ENCODE peak calls at places on chromosome 14, in four cellular contexts. One of them, this sample, is unnamed.

GRCh38 chr14:50943261-50943942 is 881 bp downstream of the PYGL start:
- DNase-seq in fibroblast of pulmonary artery: peak; percentile 72
- DNase-seq in adrenal gland: peak; percentile 44
- DNase-seq in breast epithelium: no peak
- DNase-seq in this sample: peak; percentile 53

GRCh38 chr14:24255931-24256696 is 6.9 kb downstream of the TGM1 start:
- DNase-seq in breast epithelium: no peak
- DNase-seq in fibroblast of pulmonary artery: no peak
- DNase-seq in adrenal gland: no peak
- DNase-seq in this sample: no peak

GRCh38 chr14:77086017-77086727 is 11.9 kb upstream of the CIPC start:
- DNase-seq in breast epithelium: no peak
- DNase-seq in fibroblast of pulmonary artery: peak; percentile 66
- DNase-seq in adrenal gland: no peak
- DNase-seq in this sample: peak; percentile 71

GRCh38 chr14:71694888-71695505 is 237.2 kb upstream of the RGS6 start:
- DNase-seq in breast epithelium: no peak
- DNase-seq in fibroblast of pulmonary artery: no peak
- DNase-seq in adrenal gland: no peak
- DNase-seq in this sample: no peak

GRCh38 chr14:99853206-99853605 is 60.0 kb downstream of the EML1 start:
- DNase-seq in fibroblast of pulmonary artery: no peak
- DNase-seq in breast epithelium: no peak
- DNase-seq in adrenal gland: peak; percentile 20
- DNase-seq in this sample: no peak

GRCh38 chr14:71244341-71244740 is 337.1 kb downstream of the PCNX1 start:
- DNase-seq in adrenal gland: no peak
- DNase-seq in breast epithelium: no peak
- DNase-seq in fibroblast of pulmonary artery: peak; percentile 71
- DNase-seq in this sample: no peak

GRCh38 chr14:104977008-104977680 is 1.0 kb downstream of the AHNAK2 start:
- DNase-seq in fibroblast of pulmonary artery: no peak
- DNase-seq in breast epithelium: no peak
- DNase-seq in adrenal gland: no peak
- DNase-seq in this sample: no peak

GRCh38 chr14:47919994-47920393 is 244.6 kb upstream of the MDGA2 start:
- DNase-seq in fibroblast of pulmonary artery: no peak
- DNase-seq in adrenal gland: no peak
- DNase-seq in breast epithelium: no peak
- DNase-seq in this sample: no peak

GRCh38 chr14:35406811-35407630 is 2.5 kb upstream of the NFKBIA start:
- DNase-seq in breast epithelium: no peak
- DNase-seq in fibroblast of pulmonary artery: peak; percentile 80
- DNase-seq in adrenal gland: peak; percentile 44
- DNase-seq in this sample: peak; percentile 88

GRCh38 chr14:91286530-91286937 is 42.0 kb upstream of the GPR68 start:
- DNase-seq in adrenal gland: peak; percentile 74
- DNase-seq in breast epithelium: peak; percentile 75
- DNase-seq in fibroblast of pulmonary artery: peak; percentile 79
- DNase-seq in this sample: peak; percentile 74

GRCh38 chr14:78162202-78162601 is 8.0 kb upstream of the NRXN3 start:
- DNase-seq in fibroblast of pulmonary artery: no peak
- DNase-seq in adrenal gland: no peak
- DNase-seq in breast epithelium: no peak
- DNase-seq in this sample: no peak

GRCh38 chr14:95290021-95290420 is 29.7 kb downstream of the CLMN start:
- DNase-seq in fibroblast of pulmonary artery: no peak
- DNase-seq in adrenal gland: no peak
- DNase-seq in breast epithelium: no peak
- DNase-seq in this sample: no peak

GRCh38 chr14:38662781-38663180 is 406.9 kb upstream of the CLEC14A start:
- DNase-seq in breast epithelium: no peak
- DNase-seq in fibroblast of pulmonary artery: no peak
- DNase-seq in adrenal gland: no peak
- DNase-seq in this sample: no peak

GRCh38 chr14:34113051-34113511 is 162.2 kb upstream of the EGLN3 start:
- DNase-seq in breast epithelium: no peak
- DNase-seq in fibroblast of pulmonary artery: peak; percentile 25
- DNase-seq in adrenal gland: no peak
- DNase-seq in this sample: peak; percentile 92

GRCh38 chr14:101228949-101229541 is 325.5 kb upstream of the RTL1 start:
- DNase-seq in fibroblast of pulmonary artery: no peak
- DNase-seq in adrenal gland: no peak
- DNase-seq in breast epithelium: no peak
- DNase-seq in this sample: no peak

GRCh38 chr14:36591482-36591881 is 9.1 kb upstream of the NKX2-8 start:
- DNase-seq in breast epithelium: no peak
- DNase-seq in adrenal gland: no peak
- DNase-seq in fibroblast of pulmonary artery: no peak
- DNase-seq in this sample: peak; percentile 8

GRCh38 chr14:62179367-62180018 is 417.3 kb downstream of the SNAPC1 start:
- DNase-seq in fibroblast of pulmonary artery: peak; percentile 94
- DNase-seq in breast epithelium: no peak
- DNase-seq in adrenal gland: peak; percentile 67
- DNase-seq in this sample: peak; percentile 88

GRCh38 chr14:104925941-104926609 is 1.4 kb downstream of the PLD4 start:
- DNase-seq in adrenal gland: no peak
- DNase-seq in fibroblast of pulmonary artery: no peak
- DNase-seq in breast epithelium: no peak
- DNase-seq in this sample: no peak

GRCh38 chr14:70663707-70664179 is 22.0 kb downstream of the TTC9 start:
- DNase-seq in adrenal gland: no peak
- DNase-seq in fibroblast of pulmonary artery: no peak
- DNase-seq in breast epithelium: no peak
- DNase-seq in this sample: no peak

GRCh38 chr14:39182770-39183684 is 8.0 kb downstream of the PNN start:
- DNase-seq in breast epithelium: no peak
- DNase-seq in fibroblast of pulmonary artery: no peak
- DNase-seq in adrenal gland: no peak
- DNase-seq in this sample: no peak

GRCh38 chr14:101372894-101373640 is 188.2 kb upstream of the DIO3 start:
- DNase-seq in fibroblast of pulmonary artery: no peak
- DNase-seq in breast epithelium: no peak
- DNase-seq in adrenal gland: no peak
- DNase-seq in this sample: no peak

GRCh38 chr14:41521891-41522290 is 84.8 kb upstream of the LRFN5 start:
- DNase-seq in breast epithelium: no peak
- DNase-seq in fibroblast of pulmonary artery: no peak
- DNase-seq in adrenal gland: no peak
- DNase-seq in this sample: no peak

GRCh38 chr14:55620277-55620676 is 40.3 kb downstream of the KTN1 start:
- DNase-seq in breast epithelium: no peak
- DNase-seq in adrenal gland: no peak
- DNase-seq in fibroblast of pulmonary artery: no peak
- DNase-seq in this sample: no peak

GRCh38 chr14:34172477-34173368 is 221.8 kb upstream of the EGLN3 start:
- DNase-seq in adrenal gland: no peak
- DNase-seq in breast epithelium: no peak
- DNase-seq in fibroblast of pulmonary artery: no peak
- DNase-seq in this sample: no peak

GRCh38 chr14:78902010-78902623 is 731.9 kb downstream of the NRXN3 start:
- DNase-seq in adrenal gland: peak; percentile 44
- DNase-seq in breast epithelium: no peak
- DNase-seq in fibroblast of pulmonary artery: peak; percentile 58
- DNase-seq in this sample: peak; percentile 56

GRCh38 chr14:70170976-70171375 is 17.8 kb downstream of the SLC8A3 start:
- DNase-seq in breast epithelium: no peak
- DNase-seq in fibroblast of pulmonary artery: no peak
- DNase-seq in adrenal gland: no peak
- DNase-seq in this sample: no peak

GRCh38 chr14:34301107-34301734 is 160.8 kb downstream of the SPTSSA start:
- DNase-seq in fibroblast of pulmonary artery: peak; percentile 56
- DNase-seq in breast epithelium: no peak
- DNase-seq in adrenal gland: no peak
- DNase-seq in this sample: peak; percentile 69

GRCh38 chr14:77738559-77739250 is 22.3 kb downstream of the SNW1 start:
- DNase-seq in adrenal gland: peak; percentile 74
- DNase-seq in breast epithelium: no peak
- DNase-seq in fibroblast of pulmonary artery: peak; percentile 79
- DNase-seq in this sample: peak; percentile 8

GRCh38 chr14:101292448-101292847 is 268.8 kb upstream of the DIO3 start:
- DNase-seq in breast epithelium: no peak
- DNase-seq in fibroblast of pulmonary artery: no peak
- DNase-seq in adrenal gland: no peak
- DNase-seq in this sample: no peak

GRCh38 chr14:49173765-49174373 is 412.3 kb downstream of the RPS29 start:
- DNase-seq in breast epithelium: no peak
- DNase-seq in fibroblast of pulmonary artery: peak; percentile 80
- DNase-seq in adrenal gland: peak; percentile 79
- DNase-seq in this sample: peak; percentile 77

DNA sequence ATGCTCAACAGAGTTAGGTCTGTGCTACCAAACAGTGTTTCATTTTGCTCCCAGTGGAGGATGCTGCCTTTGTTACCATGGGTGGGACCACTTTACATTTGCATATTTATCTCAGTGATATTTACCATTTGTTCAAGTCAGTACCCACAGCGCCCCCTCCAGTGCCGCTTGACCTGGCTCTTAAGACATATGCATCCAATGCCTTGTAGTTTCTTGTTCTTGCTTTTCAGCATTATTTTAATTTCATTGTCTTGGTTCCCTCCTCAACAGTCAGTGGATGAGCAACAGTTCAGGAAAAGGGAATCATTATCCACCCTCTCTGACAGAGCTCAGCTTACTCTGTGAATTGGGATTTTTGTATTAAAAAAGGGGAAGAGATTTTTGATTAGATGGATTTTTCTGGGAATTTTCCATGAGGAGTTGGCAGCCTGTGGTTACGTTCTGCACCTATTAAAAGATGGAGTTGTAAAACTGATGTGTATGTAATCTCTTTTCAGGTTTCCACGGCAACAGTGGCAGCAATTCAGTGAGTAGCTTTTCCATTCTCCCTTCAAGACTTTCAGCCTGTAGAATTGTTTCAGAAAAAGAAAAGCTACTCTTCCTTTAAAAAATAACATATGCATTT is 240.5 kb upstream of the DAAM1 start:
- DNase-seq in breast epithelium: no peak
- DNase-seq in fibroblast of pulmonary artery: no peak
- DNase-seq in adrenal gland: no peak
- DNase-seq in this sample: peak; percentile 18
- TF ChIP-seq CTCF in breast epithelium: no peak
- TF ChIP-seq CTCF in fibroblast of pulmonary artery: no peak
- TF ChIP-seq CTCF in adrenal gland: no peak
- TF ChIP-seq CTCF in this sample: no peak

DNA sequence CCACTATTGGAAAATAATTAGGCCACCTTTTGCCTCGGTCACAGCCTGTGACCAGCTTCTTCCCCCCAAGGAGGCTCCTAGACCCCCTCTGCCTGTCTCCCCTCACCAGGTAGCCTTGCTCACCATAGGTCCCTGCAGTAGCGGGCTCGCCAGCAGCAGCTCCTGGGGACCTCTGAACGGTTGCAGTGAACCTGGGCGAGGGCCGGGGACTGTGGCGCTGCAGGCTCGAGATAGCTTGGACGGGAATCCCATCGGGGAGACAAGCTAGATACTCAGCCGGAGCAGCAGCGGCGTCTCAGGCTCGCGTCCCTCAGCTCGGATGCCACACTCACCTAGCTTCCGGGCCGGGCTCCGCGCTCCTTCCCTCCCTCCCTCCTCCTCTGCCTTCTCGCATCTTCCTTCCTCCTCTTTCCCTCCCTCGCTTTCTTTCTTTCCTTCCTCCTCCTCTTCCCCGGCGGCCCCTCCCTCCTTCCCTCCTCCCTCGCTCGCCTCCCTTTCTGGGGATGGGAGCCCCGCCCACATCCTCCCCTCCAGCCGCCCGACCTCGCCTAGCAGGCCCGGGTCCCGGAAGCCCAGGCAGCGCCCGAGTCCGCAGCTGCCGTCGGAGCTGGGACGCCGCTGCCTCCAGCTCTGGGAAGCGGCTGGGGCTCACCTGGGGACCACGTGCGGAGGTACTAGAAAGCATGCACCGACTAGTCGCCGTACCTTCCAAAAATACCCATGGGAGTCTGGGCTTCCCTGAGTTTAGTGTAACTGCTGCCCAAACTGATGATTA is at the start of gene BMP4:
- DNase-seq in adrenal gland: peak; percentile 80
- DNase-seq in fibroblast of pulmonary artery: peak; percentile 29
- DNase-seq in breast epithelium: peak; percentile 79
- DNase-seq in this sample: peak; percentile 65
- H3K4me3 ChIP-seq in adrenal gland: no peak within 1 kb of the TSS
- H3K4me3 ChIP-seq in fibroblast of pulmonary artery: peak within 1 kb of the TSS; percentile 62
- H3K4me3 ChIP-seq in breast epithelium: peak within 1 kb of the TSS; percentile 87
- H3K4me3 ChIP-seq in this sample: peak within 1 kb of the TSS; percentile 4

GRCh38 chr14:68674538-68675232 is 118.2 kb downstream of the ZFP36L1 start:
- DNase-seq in breast epithelium: no peak
- DNase-seq in adrenal gland: no peak
- DNase-seq in fibroblast of pulmonary artery: no peak
- DNase-seq in this sample: no peak

GRCh38 chr14:68676511-68676943 is 116.3 kb downstream of the ZFP36L1 start:
- DNase-seq in breast epithelium: no peak
- DNase-seq in adrenal gland: no peak
- DNase-seq in fibroblast of pulmonary artery: no peak
- DNase-seq in this sample: peak; percentile 99

GRCh38 chr14:68677476-68677875 is 115.4 kb downstream of the ZFP36L1 start:
- DNase-seq in adrenal gland: no peak
- DNase-seq in breast epithelium: no peak
- DNase-seq in fibroblast of pulmonary artery: no peak
- DNase-seq in this sample: peak; percentile 86

GRCh38 chr14:68673464-68673863 is 119.4 kb downstream of the ZFP36L1 start:
- DNase-seq in adrenal gland: no peak
- DNase-seq in fibroblast of pulmonary artery: no peak
- DNase-seq in breast epithelium: no peak
- DNase-seq in this sample: no peak

DNA sequence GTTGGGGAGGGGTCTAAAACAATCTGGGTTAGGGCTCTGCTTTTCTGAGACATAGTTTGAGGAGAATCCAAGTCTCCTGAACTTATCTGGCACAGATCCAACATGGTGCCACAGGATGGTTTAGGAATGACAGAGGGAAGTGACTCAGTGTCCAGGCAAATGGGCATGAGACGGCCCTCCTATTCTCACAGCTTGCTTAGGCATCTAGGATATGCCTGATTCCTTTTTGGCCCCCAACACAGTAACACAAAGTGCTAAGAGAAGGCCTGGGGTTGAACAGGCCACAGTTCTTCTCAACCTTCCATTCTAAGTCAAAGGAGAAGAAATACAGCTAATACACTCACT is 117.7 kb downstream of the ZFP36L1 start:
- DNase-seq in breast epithelium: no peak
- DNase-seq in fibroblast of pulmonary artery: no peak
- DNase-seq in adrenal gland: no peak
- DNase-seq in this sample: peak; percentile 67
- TF ChIP-seq CTCF in breast epithelium: no peak
- TF ChIP-seq CTCF in fibroblast of pulmonary artery: no peak
- TF ChIP-seq CTCF in adrenal gland: no peak
- TF ChIP-seq CTCF in this sample: no peak

DNA sequence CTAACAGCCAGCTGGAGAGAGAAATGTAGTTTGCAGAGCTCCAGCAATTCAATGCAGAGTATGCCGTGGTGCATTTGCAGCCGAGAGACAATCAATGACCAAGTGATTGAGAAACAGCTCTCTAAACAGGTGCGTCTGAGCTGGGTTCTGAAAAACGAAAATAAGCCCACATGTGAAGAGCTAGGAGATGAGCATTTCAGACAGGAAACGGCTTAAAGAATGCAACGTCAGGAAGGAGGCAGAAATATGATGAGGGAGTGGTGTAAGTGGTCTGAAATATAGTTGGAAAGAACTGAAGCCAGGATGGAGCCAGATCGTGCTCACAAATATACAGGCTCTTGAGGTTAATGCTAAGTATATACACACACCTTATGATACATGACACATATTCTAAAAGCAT is 2.5 kb upstream of the GARIN2 start:
- DNase-seq in fibroblast of pulmonary artery: no peak
- DNase-seq in adrenal gland: no peak
- DNase-seq in breast epithelium: no peak
- DNase-seq in this sample: no peak
- H3K4me3 ChIP-seq in fibroblast of pulmonary artery: no peak overlapping the region
- H3K4me3 ChIP-seq in adrenal gland: no peak overlapping the region
- H3K4me3 ChIP-seq in breast epithelium: no peak overlapping the region
- H3K4me3 ChIP-seq in this sample: no peak overlapping the region

This sample was measured in epithelial cell of esophagus.